ENCODE peak calls at places on chromosomes 12 and 14, in nine cellular contexts. I, Y, P, X, B, S, C, K and L are unnamed samples.

GRCh38 chr12:57993834-57994233 is 52.5 kb downstream of the ATP23 start:
- DNase-seq in I (no peak), Y (no peak), P (no peak), X (no peak), B (peak), S (no peak), C (no peak), K (no peak), L (no peak)

GRCh38 chr12:5200276-5201087 is 156.8 kb downstream of the KCNA5 start:
- DNase-seq in I (peak), Y (no peak), P (no peak), X (no peak), B (peak), S (no peak), C (peak), K (no peak), L (peak)

GRCh38 chr12:64900540-64900939 is 76.1 kb downstream of the TBC1D30 start:
- DNase-seq in I (no peak), Y (no peak), P (no peak), X (no peak), B (peak), S (no peak), C (no peak), K (no peak), L (no peak)

GRCh38 chr12:23290627-23291330 is 658.7 kb downstream of the SOX5 start:
- DNase-seq in I (no peak), Y (no peak), P (no peak), X (no peak), B (no peak), S (no peak), C (no peak), K (no peak), L (no peak)

GRCh38 chr12:104464899-104465298 is 8.2 kb downstream of the CHST11 start:
- DNase-seq in I (no peak), Y (no peak), P (no peak), X (no peak), B (no peak), S (no peak), C (no peak), K (no peak), L (no peak)

GRCh38 chr12:9943244-9943643 is 11.1 kb upstream of the CLEC2A start:
- DNase-seq in I (peak), Y (no peak), P (no peak), X (no peak), B (peak), S (no peak), C (no peak), K (no peak), L (no peak)

GRCh38 chr12:58099476-58099875 is 158.1 kb downstream of the ATP23 start:
- DNase-seq in I (no peak), Y (no peak), P (no peak), X (no peak), B (no peak), S (no peak), C (no peak), K (no peak), L (no peak)

GRCh38 chr12:12511021-12511783 is 51.5 kb downstream of the DUSP16 start:
- DNase-seq in I (no peak), Y (no peak), P (no peak), X (no peak), B (peak), S (no peak), C (no peak), K (no peak), L (no peak)

GRCh38 chr14:38209572-38210159 is 2.0 kb downstream of the SSTR1 start:
- DNase-seq in I (no peak), Y (no peak), P (no peak), X (no peak), B (no peak), S (no peak), C (no peak), K (no peak), L (no peak)

GRCh38 chr12:71134405-71134804 is 23.4 kb downstream of the TSPAN8 start:
- DNase-seq in I (no peak), Y (no peak), P (no peak), X (no peak), B (no peak), S (no peak), C (no peak), K (no peak), L (no peak)

GRCh38 chr14:33315721-33316120 is 377.0 kb downstream of the NPAS3 start:
- DNase-seq in I (no peak), Y (no peak), P (no peak), X (no peak), B (no peak), S (no peak), C (no peak), K (no peak), L (no peak)

GRCh38 chr12:84891106-84891838 is 21.3 kb downstream of the SLC6A15 start:
- DNase-seq in I (no peak), Y (no peak), P (no peak), X (no peak), B (no peak), S (no peak), C (no peak), K (no peak), L (no peak)

GRCh38 chr12:92363295-92364146 is 217.9 kb upstream of the BTG1 start:
- DNase-seq in I (peak), Y (peak), P (no peak), X (no peak), B (no peak), S (peak), C (no peak), K (no peak), L (no peak)

GRCh38 chr14:87613856-87614255 is 379.1 kb downstream of the GALC start:
- DNase-seq in I (no peak), Y (no peak), P (no peak), X (no peak), B (peak), S (no peak), C (no peak), K (no peak), L (no peak)

GRCh38 chr14:34111505-34111904 is 160.6 kb upstream of the EGLN3 start:
- DNase-seq in I (no peak), Y (no peak), P (no peak), X (no peak), B (no peak), S (no peak), C (no peak), K (no peak), L (no peak)

GRCh38 chr14:97031530-97031929 is 234.3 kb downstream of the VRK1 start:
- DNase-seq in I (no peak), Y (no peak), P (no peak), X (no peak), B (no peak), S (no peak), C (no peak), K (no peak), L (no peak)

GRCh38 chr14:34770901-34771300 is 56.5 kb upstream of the CFL2 start:
- DNase-seq in I (no peak), Y (no peak), P (no peak), X (no peak), B (no peak), S (no peak), C (no peak), K (no peak), L (no peak)

GRCh38 chr14:70822706-70823185 is 13.4 kb upstream of the MAP3K9 start:
- DNase-seq in I (peak), Y (no peak), P (no peak), X (no peak), B (no peak), S (no peak), C (no peak), K (no peak), L (peak)

GRCh38 chr14:57418999-57419398 is 28.6 kb downstream of the NAA30 start:
- DNase-seq in I (no peak), Y (no peak), P (no peak), X (no peak), B (no peak), S (no peak), C (no peak), K (no peak), L (no peak)

GRCh38 chr14:105108516-105108864 is 43.3 kb upstream of the GPR132 start:
- DNase-seq in I (no peak), Y (no peak), P (no peak), X (peak), B (no peak), S (no peak), C (no peak), K (no peak), L (no peak)